ENCODE peak calls at places on chromosomes 13 and 19, in four cellular contexts. W is T-cell; G is activated T-cell treated with anti-CD3 and anti-CD28 coated beads, Interleukin-2, amount 50 U/mL, for 48 hours; U is heart right ventricle. F is an unnamed sample.

GRCh38 chr13:42996584-42996983 is 4.5 kb upstream of the EPSTI1 start:
- DNase-seq in W (no peak), G (no peak), U (no peak), F (no peak)

GRCh38 chr13:97849305-97849704 is 104.2 kb upstream of the IPO5 start:
- DNase-seq in W (no peak), G (no peak), U (no peak), F (no peak)

GRCh38 chr19:3607398-3608078 is 863 bp upstream of the TBXA2R start:
- DNase-seq in W (no peak), G (no peak), U (peak), F (no peak)

GRCh38 chr19:23758187-23759074 is at the start of gene ZNF681:
- DNase-seq in W (peak), G (peak), U (peak), F (peak)

GRCh38 chr13:110306960-110307696 is at the start of the genes COL4A1 and COL4A2:
- DNase-seq in W (no peak), G (no peak), U (peak), F (peak)

GRCh38 chr19:19956431-19957075 is 55.8 kb downstream of the ZNF93 start:
- DNase-seq in W (no peak), G (no peak), U (no peak), F (no peak)

GRCh38 chr19:7779631-7780486 is 16.8 kb downstream of the CLEC4M start:
- DNase-seq in W (no peak), G (no peak), U (no peak), F (no peak)

GRCh38 chr19:40279120-40279551 is 6.0 kb downstream of the AKT2 start:
- DNase-seq in W (no peak), G (no peak), U (peak), F (peak)

GRCh38 chr13:38570706-38571105 is 116.2 kb upstream of the FREM2 start:
- DNase-seq in W (no peak), G (no peak), U (no peak), F (no peak)

GRCh38 chr13:103324641-103325040 is 258.4 kb upstream of the SLC10A2 start:
- DNase-seq in W (no peak), G (no peak), U (no peak), F (no peak)

GRCh38 chr19:3178377-3178972 is at the start of gene S1PR4:
- DNase-seq in W (peak), G (peak), U (no peak), F (no peak)

GRCh38 chr13:30743319-30744055 is 8.1 kb downstream of the ALOX5AP start:
- DNase-seq in W (no peak), G (no peak), U (no peak), F (no peak)

GRCh38 chr13:48232420-48233096 is 448 bp upstream of the ITM2B start:
- DNase-seq in W (no peak), G (no peak), U (peak), F (peak)

GRCh38 chr19:16821081-16821480 is 8.1 kb upstream of the SIN3B start:
- DNase-seq in W (no peak), G (no peak), U (no peak), F (no peak)

GRCh38 chr19:816500-816857 is 5.3 kb downstream of the PLPPR3 start:
- DNase-seq in W (no peak), G (no peak), U (no peak), F (no peak)